ENCODE peak calls at places on chromosome 11, in ten cellular contexts. H is activated T-cell treated with anti-CD3 and anti-CD28 coated beads for 1 hour; F is thoracic aorta; Z is Calu3; I is stimulated activated naive CD4-positive, alpha-beta T cell treated with Interleukin-2 at 50 U/mL for 16 hours; B is HS-27A; P is Caco-2; S is glomerular endothelial cell; L is cardiac muscle cell; R is HFFc6. E is an unnamed sample.

GRCh38 chr11:13667245-13667644 is 1.2 kb upstream of the FAR1 start:
- DNase-seq in H (no peak), F (no peak), B (no peak), P (no peak), S (no peak), Z (no peak), L (no peak), I (no peak), R (peak; percentile 3), E (peak; percentile 61)

GRCh38 chr11:113311536-113311935 is 2.8 kb upstream of the TTC12 start:
- DNase-seq in Z (no peak), L (no peak), B (no peak), H (no peak), I (no peak), S (no peak), P (no peak), R (no peak), F (no peak), E (peak; percentile 41)

GRCh38 chr11:82003671-82004148 is 730.0 kb downstream of the FAM181B start:
- DNase-seq in B (no peak), F (no peak), I (no peak), Z (no peak), S (no peak), H (no peak), L (no peak), R (no peak), P (no peak), E (no peak)

GRCh38 chr11:75802913-75803820 is 11.8 kb upstream of the UVRAG start:
- DNase-seq in S (no peak), Z (peak; percentile 79), H (peak; percentile 62), P (peak; percentile 89), L (peak; percentile 77), F (peak; percentile 24), R (peak; percentile 52), B (peak; percentile 33), I (peak; percentile 50), E (peak; percentile 84)

GRCh38 chr11:9662273-9662672 is 1.6 kb upstream of the SWAP70 start:
- DNase-seq in S (no peak), B (no peak), Z (no peak), H (no peak), R (no peak), L (no peak), I (no peak), P (no peak), F (no peak), E (no peak)

GRCh38 chr11:95596011-95596489 is 193.5 kb downstream of the FAM76B start:
- DNase-seq in Z (no peak), P (no peak), B (no peak), S (no peak), L (peak; percentile 22), F (no peak), R (no peak), H (no peak), I (no peak), E (peak; percentile 80)

GRCh38 chr11:19524171-19524671 is 188.4 kb upstream of the NAV2 start:
- DNase-seq in H (no peak), B (no peak), R (no peak), Z (peak; percentile 15), P (peak; percentile 46), L (peak; percentile 24), I (no peak), F (no peak), S (no peak), E (no peak)

GRCh38 chr11:60743058-60743457 is 13.6 kb upstream of the MS4A15 start:
- DNase-seq in P (no peak), B (no peak), Z (no peak), I (no peak), F (no peak), S (no peak), H (no peak), R (no peak), L (no peak), E (no peak)

GRCh38 chr11:64729851-64730382 is 6.9 kb upstream of the NRXN2 start:
- DNase-seq in I (no peak), P (no peak), L (peak; percentile 69), Z (no peak), R (no peak), H (no peak), F (no peak), S (no peak), B (no peak), E (no peak)

GRCh38 chr11:64611961-64612646 is 21.1 kb downstream of the SLC22A12 start:
- DNase-seq in B (no peak), Z (no peak), I (no peak), S (no peak), F (no peak), P (no peak), R (peak; percentile 37), L (no peak), H (no peak), E (no peak)

GRCh38 chr11:73598719-73599379 is 937 bp upstream of the FAM168A start:
- DNase-seq in H (no peak), I (no peak), S (no peak), L (no peak), B (no peak), P (no peak), Z (no peak), F (no peak), R (no peak), E (no peak)

GRCh38 chr11:59400461-59401261 is 25.6 kb downstream of the OR5A2 start:
- DNase-seq in B (no peak), Z (no peak), P (no peak), R (no peak), H (no peak), F (no peak), I (no peak), S (no peak), L (no peak), E (no peak)

GRCh38 chr11:36530840-36531239 is 20.8 kb upstream of the TRAF6 start:
- DNase-seq in H (no peak), I (no peak), R (no peak), B (no peak), P (no peak), Z (no peak), L (no peak), S (no peak), F (no peak), E (no peak)

GRCh38 chr11:2940930-2941821 is 12.0 kb upstream of the PHLDA2 start:
- DNase-seq in B (no peak), P (no peak), F (no peak), Z (peak; percentile 71), I (no peak), L (no peak), R (no peak), H (no peak), S (no peak), E (peak; percentile 60)

GRCh38 chr11:47215366-47215925 is 672 bp downstream of the DDB2 start:
- DNase-seq in H (no peak), R (no peak), B (no peak), F (no peak), P (no peak), I (no peak), Z (no peak), S (no peak), L (no peak), E (no peak)

GRCh38 chr11:68396526-68396925 is 64.0 kb upstream of the PPP6R3 start:
- DNase-seq in Z (no peak), R (no peak), S (no peak), H (no peak), F (no peak), B (no peak), L (no peak), P (no peak), I (no peak), E (no peak)

GRCh38 chr11:45411221-45411946 is 125.2 kb upstream of the SYT13 start:
- DNase-seq in Z (no peak), F (no peak), B (no peak), P (no peak), R (peak; percentile 36), L (no peak), H (no peak), S (no peak), I (no peak), E (peak; percentile 51)

GRCh38 chr11:2806351-2807058 is 79.1 kb downstream of the CDKN1C start:
- DNase-seq in I (no peak), L (no peak), S (no peak), F (no peak), Z (no peak), R (no peak), H (no peak), P (no peak), B (no peak), E (no peak)

GRCh38 chr11:65496304-65497140 is 2.3 kb upstream of the MALAT1 start:
- DNase-seq in P (no peak), R (peak; percentile 47), Z (no peak), B (no peak), H (no peak), S (no peak), I (no peak), L (no peak), F (no peak), E (peak; percentile 81)

GRCh38 chr11:121293276-121293569 is 652 bp downstream of the SC5D start:
- DNase-seq in Z (no peak), I (no peak), L (no peak), S (no peak), P (no peak), H (no peak), F (no peak), B (peak; percentile 14), R (peak; percentile 13), E (no peak)

GRCh38 chr11:61201476-61201875 is 1.8 kb upstream of the PGA3 start:
- DNase-seq in I (no peak), S (no peak), F (no peak), P (no peak), Z (no peak), H (no peak), L (no peak), R (no peak), B (no peak), E (no peak)

GRCh38 chr11:73327812-73328364 is 19.8 kb downstream of the ARHGEF17 start:
- DNase-seq in S (no peak), Z (no peak), P (no peak), F (no peak), I (no peak), R (no peak), B (no peak), L (no peak), H (no peak), E (no peak)

GRCh38 chr11:1870721-1871466 is 18.0 kb downstream of the LSP1 start:
- DNase-seq in R (no peak), L (no peak), Z (no peak), I (peak; percentile 36), F (no peak), P (no peak), H (no peak), S (no peak), B (no peak), E (no peak)

GRCh38 chr11:44244649-44245308 is 65.2 kb downstream of the ALX4 start:
- DNase-seq in L (no peak), P (no peak), R (peak; percentile 10), S (peak; percentile 34), H (no peak), Z (no peak), F (no peak), I (no peak), B (no peak), E (no peak)

GRCh38 chr11:68215087-68215445 is 2.0 kb upstream of the KMT5B start:
- DNase-seq in H (no peak), B (no peak), I (peak; percentile 47), S (no peak), F (no peak), L (no peak), Z (no peak), P (no peak), R (no peak), E (no peak)

GRCh38 chr11:69362315-69362714 is 68.4 kb downstream of the MYEOV start:
- DNase-seq in S (no peak), P (no peak), Z (no peak), F (no peak), I (no peak), H (no peak), B (no peak), R (no peak), L (no peak), E (no peak)

GRCh38 chr11:102546923-102547471 is 16.4 kb upstream of the MMP7 start:
- DNase-seq in Z (peak; percentile 48), P (no peak), B (no peak), H (no peak), R (no peak), I (no peak), F (no peak), S (no peak), L (no peak), E (no peak)

GRCh38 chr11:29272019-29272654 is 744.7 kb downstream of the KCNA4 start:
- DNase-seq in Z (peak; percentile 17), R (peak; percentile 59), L (no peak), S (no peak), B (no peak), H (no peak), I (no peak), P (peak; percentile 15), F (no peak), E (peak; percentile 24)

E was measured in foreskin fibroblast.